ENCODE peak calls at places on chromosomes 16 and 17, in nine cellular contexts. One of them, this sample, is unnamed.
A peak's percentile ranks its signal among the peaks of the same experiment; 100 is the strongest.

GRCh38 chr16:1912215-1912543 is 6.0 kb downstream of the HS3ST6 start:
- DNase-seq in ovary: no peak
- DNase-seq in NCI-H510A treated with DMSO at 0.1 percent for 48 hours: no peak
- DNase-seq in choroid plexus epithelial cell: no peak
- DNase-seq in ACHN: no peak
- DNase-seq in T-helper 2 cell: no peak
- DNase-seq in stimulated activated CD4-positive, alpha-beta T cell treated with anti-CD3 and anti-CD28 coated beads, Interleukin-12 subunit alpha, Interleukin-12 subunit beta, amount 100 ng/mL, for 4 hours: no peak
- DNase-seq in progenitor cell of endocrine pancreas: no peak
- DNase-seq in H1: no peak
- DNase-seq in this sample: no peak

GRCh38 chr17:76419576-76420245 is 33.2 kb downstream of the UBE2O start:
- DNase-seq in T-helper 2 cell: no peak
- DNase-seq in choroid plexus epithelial cell: no peak
- DNase-seq in H1: no peak
- DNase-seq in stimulated activated CD4-positive, alpha-beta T cell treated with anti-CD3 and anti-CD28 coated beads, Interleukin-12 subunit alpha, Interleukin-12 subunit beta, amount 100 ng/mL, for 4 hours: no peak
- DNase-seq in NCI-H510A treated with DMSO at 0.1 percent for 48 hours: no peak
- DNase-seq in ovary: peak; percentile 38
- DNase-seq in progenitor cell of endocrine pancreas: no peak
- DNase-seq in ACHN: no peak
- DNase-seq in this sample: no peak

GRCh38 chr17:1434150-1434549 is 21.9 kb downstream of the CRK start:
- DNase-seq in H1: no peak
- DNase-seq in ovary: no peak
- DNase-seq in choroid plexus epithelial cell: no peak
- DNase-seq in T-helper 2 cell: no peak
- DNase-seq in progenitor cell of endocrine pancreas: no peak
- DNase-seq in ACHN: no peak
- DNase-seq in stimulated activated CD4-positive, alpha-beta T cell treated with anti-CD3 and anti-CD28 coated beads, Interleukin-12 subunit alpha, Interleukin-12 subunit beta, amount 100 ng/mL, for 4 hours: no peak
- DNase-seq in NCI-H510A treated with DMSO at 0.1 percent for 48 hours: no peak
- DNase-seq in this sample: no peak

GRCh38 chr17:28018439-28019070 is 23.9 kb upstream of the NLK start:
- DNase-seq in ovary: no peak
- DNase-seq in NCI-H510A treated with DMSO at 0.1 percent for 48 hours: no peak
- DNase-seq in choroid plexus epithelial cell: no peak
- DNase-seq in stimulated activated CD4-positive, alpha-beta T cell treated with anti-CD3 and anti-CD28 coated beads, Interleukin-12 subunit alpha, Interleukin-12 subunit beta, amount 100 ng/mL, for 4 hours: no peak
- DNase-seq in progenitor cell of endocrine pancreas: no peak
- DNase-seq in T-helper 2 cell: no peak
- DNase-seq in H1: no peak
- DNase-seq in ACHN: peak; percentile 22
- DNase-seq in this sample: no peak

GRCh38 chr17:36545093-36545464 is 360 bp downstream of the GGNBP2 start:
- DNase-seq in NCI-H510A treated with DMSO at 0.1 percent for 48 hours: peak; percentile 71
- DNase-seq in ovary: no peak
- DNase-seq in choroid plexus epithelial cell: no peak
- DNase-seq in stimulated activated CD4-positive, alpha-beta T cell treated with anti-CD3 and anti-CD28 coated beads, Interleukin-12 subunit alpha, Interleukin-12 subunit beta, amount 100 ng/mL, for 4 hours: no peak
- DNase-seq in progenitor cell of endocrine pancreas: peak; percentile 72
- DNase-seq in ACHN: no peak
- DNase-seq in H1: no peak
- DNase-seq in T-helper 2 cell: no peak
- DNase-seq in this sample: no peak

GRCh38 chr16:82891918-82892317 is 265.1 kb downstream of the CDH13 start:
- DNase-seq in progenitor cell of endocrine pancreas: no peak
- DNase-seq in ACHN: no peak
- DNase-seq in T-helper 2 cell: no peak
- DNase-seq in choroid plexus epithelial cell: no peak
- DNase-seq in H1: no peak
- DNase-seq in stimulated activated CD4-positive, alpha-beta T cell treated with anti-CD3 and anti-CD28 coated beads, Interleukin-12 subunit alpha, Interleukin-12 subunit beta, amount 100 ng/mL, for 4 hours: no peak
- DNase-seq in ovary: no peak
- DNase-seq in NCI-H510A treated with DMSO at 0.1 percent for 48 hours: no peak
- DNase-seq in this sample: no peak

GRCh38 chr16:346587-346986 is 5.9 kb downstream of the AXIN1 start:
- DNase-seq in NCI-H510A treated with DMSO at 0.1 percent for 48 hours: no peak
- DNase-seq in stimulated activated CD4-positive, alpha-beta T cell treated with anti-CD3 and anti-CD28 coated beads, Interleukin-12 subunit alpha, Interleukin-12 subunit beta, amount 100 ng/mL, for 4 hours: no peak
- DNase-seq in progenitor cell of endocrine pancreas: no peak
- DNase-seq in ACHN: peak; percentile 47
- DNase-seq in ovary: no peak
- DNase-seq in choroid plexus epithelial cell: no peak
- DNase-seq in H1: peak; percentile 40
- DNase-seq in T-helper 2 cell: no peak
- DNase-seq in this sample: peak; percentile 23

GRCh38 chr16:87608400-87608985 is 6.2 kb downstream of the JPH3 start:
- DNase-seq in choroid plexus epithelial cell: peak; percentile 73
- DNase-seq in ACHN: peak; percentile 76
- DNase-seq in progenitor cell of endocrine pancreas: peak; percentile 83
- DNase-seq in H1: peak; percentile 90
- DNase-seq in T-helper 2 cell: no peak
- DNase-seq in NCI-H510A treated with DMSO at 0.1 percent for 48 hours: no peak
- DNase-seq in stimulated activated CD4-positive, alpha-beta T cell treated with anti-CD3 and anti-CD28 coated beads, Interleukin-12 subunit alpha, Interleukin-12 subunit beta, amount 100 ng/mL, for 4 hours: peak; percentile 49
- DNase-seq in ovary: peak; percentile 78
- DNase-seq in this sample: peak; percentile 20

GRCh38 chr16:57781741-57782606 is 20.3 kb downstream of the KIFC3 start:
- DNase-seq in H1: no peak
- DNase-seq in T-helper 2 cell: no peak
- DNase-seq in choroid plexus epithelial cell: peak; percentile 80
- DNase-seq in ovary: no peak
- DNase-seq in progenitor cell of endocrine pancreas: no peak
- DNase-seq in ACHN: no peak
- DNase-seq in NCI-H510A treated with DMSO at 0.1 percent for 48 hours: no peak
- DNase-seq in stimulated activated CD4-positive, alpha-beta T cell treated with anti-CD3 and anti-CD28 coated beads, Interleukin-12 subunit alpha, Interleukin-12 subunit beta, amount 100 ng/mL, for 4 hours: no peak
- DNase-seq in this sample: peak; percentile 87

GRCh38 chr17:12320286-12320685 is 299.6 kb downstream of the MAP2K4 start:
- DNase-seq in H1: no peak
- DNase-seq in NCI-H510A treated with DMSO at 0.1 percent for 48 hours: no peak
- DNase-seq in T-helper 2 cell: no peak
- DNase-seq in stimulated activated CD4-positive, alpha-beta T cell treated with anti-CD3 and anti-CD28 coated beads, Interleukin-12 subunit alpha, Interleukin-12 subunit beta, amount 100 ng/mL, for 4 hours: no peak
- DNase-seq in progenitor cell of endocrine pancreas: no peak
- DNase-seq in ovary: no peak
- DNase-seq in choroid plexus epithelial cell: peak; percentile 10
- DNase-seq in ACHN: no peak
- DNase-seq in this sample: no peak

GRCh38 chr17:73291260-73291801 is 20.5 kb downstream of the CDC42EP4 start:
- DNase-seq in choroid plexus epithelial cell: peak; percentile 77
- DNase-seq in H1: no peak
- DNase-seq in NCI-H510A treated with DMSO at 0.1 percent for 48 hours: no peak
- DNase-seq in stimulated activated CD4-positive, alpha-beta T cell treated with anti-CD3 and anti-CD28 coated beads, Interleukin-12 subunit alpha, Interleukin-12 subunit beta, amount 100 ng/mL, for 4 hours: no peak
- DNase-seq in T-helper 2 cell: no peak
- DNase-seq in ovary: peak; percentile 66
- DNase-seq in ACHN: peak; percentile 94
- DNase-seq in progenitor cell of endocrine pancreas: no peak
- DNase-seq in this sample: peak; percentile 97

GRCh38 chr17:1162116-1162855 is 17.5 kb downstream of the ABR start:
- DNase-seq in T-helper 2 cell: no peak
- DNase-seq in H1: no peak
- DNase-seq in progenitor cell of endocrine pancreas: no peak
- DNase-seq in ACHN: no peak
- DNase-seq in NCI-H510A treated with DMSO at 0.1 percent for 48 hours: no peak
- DNase-seq in stimulated activated CD4-positive, alpha-beta T cell treated with anti-CD3 and anti-CD28 coated beads, Interleukin-12 subunit alpha, Interleukin-12 subunit beta, amount 100 ng/mL, for 4 hours: no peak
- DNase-seq in choroid plexus epithelial cell: no peak
- DNase-seq in ovary: no peak
- DNase-seq in this sample: no peak

GRCh38 chr17:7834554-7834890 is 505 bp downstream of the KDM6B start:
- DNase-seq in stimulated activated CD4-positive, alpha-beta T cell treated with anti-CD3 and anti-CD28 coated beads, Interleukin-12 subunit alpha, Interleukin-12 subunit beta, amount 100 ng/mL, for 4 hours: no peak
- DNase-seq in H1: no peak
- DNase-seq in T-helper 2 cell: peak; percentile 62
- DNase-seq in ACHN: peak; percentile 21
- DNase-seq in ovary: peak; percentile 79
- DNase-seq in choroid plexus epithelial cell: peak; percentile 33
- DNase-seq in NCI-H510A treated with DMSO at 0.1 percent for 48 hours: no peak
- DNase-seq in progenitor cell of endocrine pancreas: no peak
- DNase-seq in this sample: no peak

GRCh38 chr17:82674656-82675475 is 23.6 kb downstream of the RAB40B start:
- DNase-seq in T-helper 2 cell: no peak
- DNase-seq in ACHN: no peak
- DNase-seq in NCI-H510A treated with DMSO at 0.1 percent for 48 hours: no peak
- DNase-seq in ovary: no peak
- DNase-seq in stimulated activated CD4-positive, alpha-beta T cell treated with anti-CD3 and anti-CD28 coated beads, Interleukin-12 subunit alpha, Interleukin-12 subunit beta, amount 100 ng/mL, for 4 hours: no peak
- DNase-seq in choroid plexus epithelial cell: no peak
- DNase-seq in progenitor cell of endocrine pancreas: no peak
- DNase-seq in H1: no peak
- DNase-seq in this sample: no peak

GRCh38 chr16:3578121-3578520 is 918 bp upstream of the NLRC3 start:
- DNase-seq in NCI-H510A treated with DMSO at 0.1 percent for 48 hours: no peak
- DNase-seq in choroid plexus epithelial cell: no peak
- DNase-seq in ovary: no peak
- DNase-seq in H1: no peak
- DNase-seq in stimulated activated CD4-positive, alpha-beta T cell treated with anti-CD3 and anti-CD28 coated beads, Interleukin-12 subunit alpha, Interleukin-12 subunit beta, amount 100 ng/mL, for 4 hours: peak; percentile 17
- DNase-seq in progenitor cell of endocrine pancreas: no peak
- DNase-seq in ACHN: no peak
- DNase-seq in T-helper 2 cell: no peak
- DNase-seq in this sample: no peak

GRCh38 chr17:70053241-70054234 is 21.5 kb upstream of the KCNJ16 start:
- DNase-seq in ACHN: no peak
- DNase-seq in progenitor cell of endocrine pancreas: no peak
- DNase-seq in NCI-H510A treated with DMSO at 0.1 percent for 48 hours: no peak
- DNase-seq in T-helper 2 cell: no peak
- DNase-seq in H1: no peak
- DNase-seq in stimulated activated CD4-positive, alpha-beta T cell treated with anti-CD3 and anti-CD28 coated beads, Interleukin-12 subunit alpha, Interleukin-12 subunit beta, amount 100 ng/mL, for 4 hours: no peak
- DNase-seq in ovary: peak; percentile 35
- DNase-seq in choroid plexus epithelial cell: peak; percentile 48
- DNase-seq in this sample: no peak

GRCh38 chr16:87371261-87371866 is 12.2 kb downstream of the FBXO31 start:
- DNase-seq in choroid plexus epithelial cell: no peak
- DNase-seq in stimulated activated CD4-positive, alpha-beta T cell treated with anti-CD3 and anti-CD28 coated beads, Interleukin-12 subunit alpha, Interleukin-12 subunit beta, amount 100 ng/mL, for 4 hours: no peak
- DNase-seq in progenitor cell of endocrine pancreas: no peak
- DNase-seq in ACHN: no peak
- DNase-seq in H1: no peak
- DNase-seq in NCI-H510A treated with DMSO at 0.1 percent for 48 hours: no peak
- DNase-seq in ovary: no peak
- DNase-seq in T-helper 2 cell: no peak
- DNase-seq in this sample: no peak

GRCh38 chr17:61551255-61551742 is 39.7 kb downstream of the NACA2 start:
- DNase-seq in ovary: no peak
- DNase-seq in NCI-H510A treated with DMSO at 0.1 percent for 48 hours: peak; percentile 62
- DNase-seq in ACHN: peak; percentile 55
- DNase-seq in T-helper 2 cell: no peak
- DNase-seq in progenitor cell of endocrine pancreas: no peak
- DNase-seq in stimulated activated CD4-positive, alpha-beta T cell treated with anti-CD3 and anti-CD28 coated beads, Interleukin-12 subunit alpha, Interleukin-12 subunit beta, amount 100 ng/mL, for 4 hours: no peak
- DNase-seq in H1: no peak
- DNase-seq in choroid plexus epithelial cell: peak; percentile 74
- DNase-seq in this sample: peak; percentile 44